ENCODE peak calls at places on chromosomes 6 and 20, in four cellular contexts. B, W, Y and A are unnamed samples. For H3K27me3, the result is how much of the 10 kb centered on the place peaks cover.

GRCh38 chr6:165794179-165794601 is 131.1 kb upstream of the PDE10A start:
- DNase-seq in B (no peak), W (no peak), Y (no peak), A (no peak)

GRCh38 chr20:11755071-11755881 is 162.4 kb upstream of the BTBD3 start:
- DNase-seq in B (no peak), W (no peak), Y (no peak), A (no peak)

GRCh38 chr6:52522151-52522626 is 54.7 kb downstream of the TRAM2 start:
- DNase-seq in B (no peak), W (no peak), Y (peak), A (no peak)

GRCh38 chr20:58420798-58421496 is 31.9 kb downstream of the VAPB start:
- DNase-seq in B (no peak), W (no peak), Y (no peak), A (no peak)

GRCh38 chr6:35044771-35045275 is 96.3 kb downstream of the TCP11 start:
- DNase-seq in B (no peak), W (no peak), Y (no peak), A (no peak)

GRCh38 chr20:31869942-31870702 is at the start of the genes DUSP15 and TTLL9:
- DNase-seq in B (peak), W (peak), Y (peak), A (peak)

GRCh38 chr6:20038385-20038784 is 173.9 kb downstream of the MBOAT1 start:
- DNase-seq in B (no peak), W (no peak), Y (no peak), A (no peak)

GRCh38 chr6:126071000-126071647 is 84.8 kb downstream of the TRMT11 start:
- DNase-seq in B (no peak), W (no peak), Y (no peak), A (no peak)

GRCh38 chr20:38680492-38681118 is 43.7 kb upstream of the SLC32A1 start:
- DNase-seq in B (no peak), W (no peak), Y (peak), A (no peak)

GRCh38 chr6:144467921-144468320 is 182.8 kb downstream of the UTRN start:
- DNase-seq in B (no peak), W (no peak), Y (no peak), A (no peak)

GRCh38 chr6:24935753-24936152 is at the start of gene RIPOR2:
- DNase-seq in B (peak), W (peak), Y (no peak), A (peak)

GRCh38 chr6:158573542-158573931 is 13.6 kb downstream of the TMEM181 start:
- DNase-seq in B (no peak), W (no peak), Y (no peak), A (peak)

GRCh38 chr20:63771046-63771707 is 31.6 kb downstream of the SLC2A4RG start:
- DNase-seq in B (no peak), W (no peak), Y (no peak), A (peak)

GRCh38 chr6:3529232-3529631 is 72.4 kb upstream of the SLC22A23 start:
- DNase-seq in B (no peak), W (no peak), Y (no peak), A (no peak)

GRCh38 chr20:53774487-53775203 is 181.0 kb upstream of the ZNF217 start:
- DNase-seq in B (no peak), W (no peak), Y (peak), A (no peak)

GRCh38 chr6:27592107-27592480 is 119.2 kb upstream of the ZNF184 start:
- DNase-seq in B (no peak), W (no peak), Y (no peak), A (no peak)

GRCh38 chr20:51400051-51400926 is 142.2 kb downstream of the NFATC2 start:
- DNase-seq in B (no peak), W (peak), Y (no peak), A (no peak)

GRCh38 chr6:117918454-117918853 is 11.4 kb downstream of the SLC35F1 start:
- DNase-seq in B (no peak), W (no peak), Y (no peak), A (no peak)

GRCh38 chr6:34657307-34657978 is 39.1 kb downstream of the ILRUN start:
- DNase-seq in B (peak), W (no peak), Y (peak), A (no peak)

GRCh38 chr6:31765910-31766794 is 3.7 kb downstream of the SAPCD1 start:
- DNase-seq in B (no peak), W (no peak), Y (no peak), A (no peak)

GRCh38 chr6:131314838-131315237 is 179.6 kb downstream of the AKAP7 start:
- DNase-seq in B (no peak), W (no peak), Y (no peak), A (no peak)

GRCh38 chr6:25014806-25015560 is 79.2 kb upstream of the RIPOR2 start:
- DNase-seq in B (no peak), W (no peak), Y (no peak), A (no peak)

GRCh38 chr6:115908906-115909559 is 151.7 kb downstream of the FRK start:
- DNase-seq in B (no peak), W (no peak), Y (no peak), A (no peak)

GRCh38 chr20:61683721-61684120 is 382.0 kb downstream of the TAF4 start:
- DNase-seq in B (no peak), W (no peak), Y (no peak), A (no peak)

GRCh38 chr6:13682346-13682745 is 29.3 kb downstream of the RANBP9 start:
- DNase-seq in B (no peak), W (no peak), Y (no peak), A (no peak)

GRCh38 chr6:160010067-160010466 is 41.2 kb downstream of the IGF2R start:
- DNase-seq in B (no peak), W (no peak), Y (peak), A (no peak)

GRCh38 chr20:50366270-50367103 is 143.7 kb upstream of the PTPN1 start:
- DNase-seq in B (peak), W (no peak), Y (peak), A (no peak)

GRCh38 chr20:14488756-14489479 is 151.5 kb upstream of the FLRT3 start:
- DNase-seq in B (no peak), W (no peak), Y (no peak), A (no peak)

GRCh38 chr6:25958700-25959162 is 3.9 kb upstream of the TRIM38 start:
- DNase-seq in B (no peak), W (no peak), Y (no peak), A (no peak)

GRCh38 chr6:35359744-35360348 is 17.5 kb downstream of the PPARD start:
- DNase-seq in B (peak), W (no peak), Y (peak), A (no peak)

GRCh38 chr20:32230707-32231106 is 23.0 kb downstream of the POFUT1 start:
- DNase-seq in B (no peak), W (no peak), Y (no peak), A (no peak)

GRCh38 chr20:24052599-24053275 is 64.2 kb upstream of the GGTLC1 start:
- DNase-seq in B (no peak), W (no peak), Y (no peak), A (no peak)

GRCh38 chr6:164210323-164210722 is 795.8 kb downstream of the QKI start:
- DNase-seq in B (no peak), W (no peak), Y (no peak), A (no peak)

GRCh38 chr6:68967549-68968300 is 332.6 kb downstream of the ADGRB3 start:
- DNase-seq in B (peak), W (peak), Y (peak), A (peak)

GRCh38 chr6:162613310-162613709 is 114.3 kb downstream of the PRKN start:
- DNase-seq in B (no peak), W (no peak), Y (no peak), A (no peak)

DNA sequence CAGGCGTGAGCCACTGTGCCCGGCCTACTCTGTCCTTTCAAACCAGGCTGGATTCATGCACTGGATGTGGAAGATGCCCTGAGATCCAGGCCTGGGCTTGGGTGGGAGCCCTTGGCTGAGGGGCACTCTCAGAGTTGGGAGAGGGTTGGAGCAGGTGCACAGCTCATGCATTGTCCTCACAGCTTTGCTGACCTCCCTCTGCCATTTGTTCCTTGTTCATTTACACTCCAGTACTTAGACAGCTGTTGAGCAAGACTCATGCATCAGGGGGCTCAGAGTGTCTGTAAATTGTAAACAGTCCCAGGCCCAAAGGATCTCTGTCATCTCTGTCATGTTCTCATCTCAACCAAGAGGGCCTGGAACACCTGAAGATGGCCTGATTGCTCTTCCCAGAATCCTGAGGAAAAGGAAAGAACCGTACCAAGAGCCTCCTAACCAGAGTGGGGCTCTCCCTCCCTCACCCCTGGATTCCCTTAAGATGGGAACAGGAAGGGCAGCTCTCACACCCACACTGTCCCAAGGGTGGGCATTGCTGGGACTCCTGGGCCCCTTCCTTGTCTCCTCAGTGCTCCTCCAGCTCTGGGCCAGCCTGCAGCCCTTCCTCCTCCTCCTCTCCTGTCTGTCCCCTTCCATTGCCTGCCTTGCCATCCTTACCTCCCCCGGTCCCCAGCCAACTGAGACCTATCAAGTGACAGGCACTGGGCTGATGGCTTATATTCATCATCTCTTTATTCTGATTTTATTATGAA is 132.9 kb downstream of the FOXO3 start:
- DNase-seq in B (no peak), W (no peak), Y (no peak), A (no peak)
- H3K27ac ChIP-seq in B (no peak), W (no peak), Y (no peak), A (no peak)

GRCh38 chr6:43290353-43290904 is 7.6 kb upstream of the SLC22A7 start:
- DNase-seq in B (no peak), W (peak), Y (no peak), A (no peak)
- H3K27me3 ChIP-seq in B (under half), W (under half), Y (under half), A (under half)

GRCh38 chr6:154951400-154952200 is 43.5 kb upstream of the TIAM2 start:
- DNase-seq in B (no peak), W (no peak), Y (no peak), A (no peak)

GRCh38 chr6:154945271-154945890 is 49.7 kb upstream of the TIAM2 start:
- DNase-seq in B (no peak), W (no peak), Y (no peak), A (no peak)

GRCh38 chr6:154953644-154954043 is 41.5 kb upstream of the TIAM2 start:
- DNase-seq in B (no peak), W (no peak), Y (no peak), A (no peak)

GRCh38 chr6:154954352-154954751 is 40.8 kb upstream of the TIAM2 start:
- DNase-seq in B (no peak), W (no peak), Y (no peak), A (no peak)

GRCh38 chr6:154950979-154951378 is 44.1 kb upstream of the TIAM2 start:
- DNase-seq in B (no peak), W (no peak), Y (no peak), A (no peak)
- H3K4me3 ChIP-seq in B (no peak), W (no peak), Y (no peak), A (no peak)

GRCh38 chr6:140071601-140072062 is 697.2 kb upstream of the CITED2 start:
- DNase-seq in B (no peak), W (no peak), Y (no peak), A (no peak)
- H3K27ac ChIP-seq in B (peak), W (no peak), Y (peak), A (no peak)

GRCh38 chr6:100452998-100453397 is 11.7 kb downstream of the SIM1 start:
- DNase-seq in B (no peak), W (no peak), Y (no peak), A (no peak)
- H3K27me3 ChIP-seq in B (under half), W (half or more), Y (half or more), A (half or more)

GRCh38 chr20:43655937-43656336 is 11.0 kb upstream of the MYBL2 start:
- DNase-seq in B (no peak), W (no peak), Y (no peak), A (no peak)
- H3K4me3 ChIP-seq in B (no peak), W (no peak), Y (no peak), A (no peak)

DNA sequence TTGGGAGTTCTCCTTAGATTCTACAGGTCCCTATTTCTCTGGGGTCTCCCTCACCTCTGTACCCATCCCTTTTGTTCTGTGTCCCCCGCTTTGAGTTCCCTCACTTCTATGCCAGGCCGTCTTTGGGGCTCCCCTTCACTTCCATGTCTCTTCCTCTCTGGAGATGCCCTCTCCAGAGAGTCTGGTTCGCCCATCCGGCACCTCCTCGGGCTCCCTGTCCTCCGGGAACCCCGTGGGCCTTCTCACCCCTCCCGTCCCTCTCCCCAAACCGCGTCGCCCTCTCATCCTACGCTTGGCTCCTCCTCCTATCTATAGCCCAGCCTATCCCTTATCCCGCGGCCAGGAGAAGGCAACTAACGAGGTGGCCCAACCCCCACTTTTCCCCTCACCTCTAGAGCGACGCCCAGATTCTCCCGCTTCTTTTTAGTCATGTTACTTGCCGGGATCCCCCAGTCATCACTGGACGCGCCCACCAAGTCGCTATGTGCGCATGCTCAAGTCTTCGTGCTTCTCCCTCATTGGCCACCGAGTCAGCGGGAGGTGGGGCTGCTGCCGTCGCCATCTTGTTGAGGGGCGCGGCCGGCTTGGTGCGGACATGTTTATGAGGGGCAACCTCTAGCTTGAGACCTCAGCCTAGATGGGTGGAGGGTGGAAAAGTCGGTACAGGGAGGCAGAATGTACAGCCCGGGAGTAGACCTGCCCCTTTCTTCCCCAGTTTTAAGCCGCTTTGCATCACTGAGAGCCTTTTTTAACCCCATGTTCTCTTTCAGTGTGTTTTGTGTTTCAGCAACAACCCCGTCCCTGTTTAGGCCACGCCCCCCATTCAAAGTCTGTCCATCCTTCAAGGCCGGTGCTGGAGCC is at the start of gene CCDC167:
- DNase-seq in B (peak), W (peak), Y (peak), A (peak)
- H3K27ac ChIP-seq in B (no peak), W (peak), Y (no peak), A (peak)